ENCODE peak calls at places on chromosomes 11 and 22, in four cellular contexts. V, N, Q and E are unnamed samples.

GRCh38 chr11:14644396-14645246 is 1.0 kb downstream of the PDE3B start:
- DNase-seq in V (no peak), N (peak; percentile 36), Q (peak; percentile 43), E (no peak)

GRCh38 chr11:9146477-9146876 is 55.1 kb upstream of the SCUBE2 start:
- DNase-seq in V (no peak), N (no peak), Q (no peak), E (no peak)

GRCh38 chr11:131370090-131370751 is at the start of gene NTM:
- DNase-seq in N (peak; percentile 40), V (no peak), Q (peak; percentile 65), E (no peak)

GRCh38 chr11:2525166-2525861 is 80.5 kb downstream of the KCNQ1 start:
- DNase-seq in Q (peak; percentile 9), V (no peak), N (no peak), E (no peak)

GRCh38 chr11:133212201-133212600 is 320.1 kb downstream of the OPCML start:
- DNase-seq in Q (no peak), N (no peak), V (no peak), E (no peak)

GRCh38 chr11:81673001-81673400 is 1060.7 kb downstream of the FAM181B start:
- DNase-seq in V (no peak), Q (no peak), N (no peak), E (no peak)

GRCh38 chr22:46001426-46002106 is 24.6 kb upstream of the WNT7B start:
- DNase-seq in Q (no peak), V (no peak), N (no peak), E (no peak)

GRCh38 chr11:84105148-84105547 is 819.0 kb upstream of the CCDC90B start:
- DNase-seq in Q (no peak), N (no peak), V (no peak), E (no peak)

GRCh38 chr11:61378713-61379313 is 13.6 kb upstream of the TMEM216 start:
- DNase-seq in N (peak; percentile 99), V (no peak), Q (no peak), E (peak; percentile 75)

GRCh38 chr11:108009497-108010360 is 1.0 kb downstream of the CUL5 start:
- DNase-seq in Q (no peak), V (no peak), N (peak; percentile 55), E (no peak)

GRCh38 chr11:103279821-103280220 is 170.6 kb downstream of the DYNC2H1 start:
- DNase-seq in Q (no peak), V (no peak), N (peak; percentile 4), E (no peak)

GRCh38 chr11:22626573-22627239 is 1.1 kb upstream of the FANCF start:
- DNase-seq in Q (no peak), V (no peak), N (peak; percentile 0), E (no peak)

GRCh38 chr11:23336961-23337360 is 476.7 kb upstream of the CCDC179 start:
- DNase-seq in Q (no peak), V (no peak), N (no peak), E (no peak)

GRCh38 chr22:35411112-35411511 is 11.2 kb downstream of the MCM5 start:
- DNase-seq in Q (peak; percentile 29), V (no peak), N (no peak), E (no peak)

GRCh38 chr22:47090591-47091240 is 328.3 kb downstream of the TBC1D22A start:
- DNase-seq in V (no peak), Q (no peak), N (peak; percentile 47), E (peak; percentile 28)

GRCh38 chr11:409600-410471 is 5.0 kb downstream of the SIGIRR start:
- DNase-seq in V (no peak), N (no peak), Q (no peak), E (no peak)

GRCh38 chr22:49882519-49883293 is 29.1 kb downstream of the ZBED4 start:
- DNase-seq in N (no peak), Q (no peak), V (no peak), E (no peak)

GRCh38 chr11:119367661-119368120 is 13.8 kb downstream of the USP2 start:
- DNase-seq in Q (no peak), V (no peak), N (peak; percentile 40), E (no peak)

DNA sequence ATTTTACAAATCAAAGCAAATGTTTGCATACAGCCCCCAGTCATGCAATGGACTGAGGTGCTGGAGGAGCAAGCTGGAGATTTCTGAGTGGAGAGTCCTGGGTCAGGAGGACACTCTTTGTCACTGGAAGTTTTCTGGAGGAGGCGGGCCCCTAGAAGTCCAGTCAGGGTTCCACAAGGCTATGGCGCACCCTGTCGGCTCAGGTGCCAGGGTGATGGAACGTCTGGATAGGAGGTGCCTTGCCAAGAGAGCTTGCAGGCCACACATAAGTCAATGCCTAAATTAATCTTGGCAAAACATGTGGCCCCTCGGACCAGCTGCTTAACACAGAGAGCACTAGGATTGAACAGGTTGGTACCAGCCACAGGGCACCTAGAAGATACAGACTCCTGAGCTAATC is 174.7 kb upstream of the CADM1 start:
- DNase-seq in V (no peak), N (no peak), Q (peak; percentile 51), E (no peak)
- H3K36me3 ChIP-seq in V (no peaks in the 10 kb centered on the region), N (no peaks in the 10 kb centered on the region), Q (no peaks in the 10 kb centered on the region), E (no peaks in the 10 kb centered on the region)

GRCh38 chr11:122863704-122864326 is 18.7 kb upstream of the JHY start:
- DNase-seq in N (peak; percentile 87), Q (peak; percentile 47), V (peak; percentile 30), E (peak; percentile 50)

GRCh38 chr11:122862091-122862490 is 20.5 kb upstream of the JHY start:
- DNase-seq in N (no peak), V (no peak), Q (no peak), E (no peak)

GRCh38 chr11:122864386-122864785 is 18.2 kb upstream of the JHY start:
- DNase-seq in N (no peak), Q (no peak), V (no peak), E (no peak)

GRCh38 chr11:122861631-122862030 is 20.9 kb upstream of the JHY start:
- DNase-seq in Q (no peak), N (no peak), V (no peak), E (no peak)
- H3K36me3 ChIP-seq in Q (no peaks in the 10 kb centered on the region), N (no peaks in the 10 kb centered on the region), V (no peaks in the 10 kb centered on the region), E (no peaks in the 10 kb centered on the region)

DNA sequence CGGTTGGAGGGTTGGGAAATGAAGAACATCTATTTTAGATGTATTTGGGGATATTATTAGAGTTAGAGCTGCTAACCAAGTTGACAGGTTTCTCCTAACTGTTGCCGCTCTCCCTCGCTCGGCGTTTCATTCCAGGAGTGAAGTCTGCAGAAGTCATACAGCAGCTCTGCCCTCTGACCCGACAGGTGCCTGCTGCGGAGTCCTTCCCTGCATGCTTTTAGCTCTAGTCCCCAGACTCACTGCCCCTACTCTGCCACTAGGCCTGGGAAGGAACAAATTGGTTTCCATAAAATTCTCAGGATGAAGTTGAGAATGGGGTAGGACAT is 124.9 kb downstream of the DBX1 start:
- DNase-seq in N (no peak), Q (no peak), V (no peak), E (no peak)
- H3K36me3 ChIP-seq in N (peaks cover 45% of the 10 kb centered on the region), Q (no peaks in the 10 kb centered on the region), V (no peaks in the 10 kb centered on the region), E (no peaks in the 10 kb centered on the region)

GRCh38 chr11:111659201-111659600 is 57.0 kb downstream of the SIK2 start:
- DNase-seq in V (no peak), N (no peak), Q (no peak), E (no peak)

GRCh38 chr11:111665779-111666178 is 63.5 kb downstream of the SIK2 start:
- DNase-seq in N (peak; percentile 41), V (no peak), Q (no peak), E (peak; percentile 22)

GRCh38 chr11:111663820-111664219 is 61.6 kb downstream of the SIK2 start:
- DNase-seq in V (no peak), Q (peak; percentile 19), N (no peak), E (no peak)

GRCh38 chr11:111655924-111656323 is 53.7 kb downstream of the SIK2 start:
- DNase-seq in Q (no peak), N (no peak), V (no peak), E (no peak)

GRCh38 chr11:111660822-111661221 is 58.6 kb downstream of the SIK2 start:
- DNase-seq in V (no peak), Q (no peak), N (no peak), E (no peak)
- H3K36me3 ChIP-seq in V (peaks cover 2% of the 10 kb centered on the region), Q (no peaks in the 10 kb centered on the region), N (peaks cover 20% of the 10 kb centered on the region), E (peaks cover 6% of the 10 kb centered on the region)

GRCh38 chr22:42321908-42322561 is 51.6 kb upstream of the TCF20 start:
- DNase-seq in V (no peak), N (no peak), Q (peak; percentile 27), E (peak; percentile 39)
- H3K36me3 ChIP-seq in V (no peaks in the 10 kb centered on the region), N (no peaks in the 10 kb centered on the region), Q (no peaks in the 10 kb centered on the region), E (no peaks in the 10 kb centered on the region)

GRCh38 chr22:41876275-41876674 is 38.6 kb downstream of the SHISA8 start:
- DNase-seq in V (no peak), N (peak; percentile 63), Q (no peak), E (no peak)

GRCh38 chr22:41874090-41874489 is 40.8 kb downstream of the SHISA8 start:
- DNase-seq in Q (no peak), N (no peak), V (no peak), E (no peak)

GRCh38 chr22:41870786-41871185 is 37.9 kb downstream of the SREBF2 start:
- DNase-seq in N (no peak), Q (no peak), V (no peak), E (no peak)

GRCh38 chr22:41875531-41876242 is 39.2 kb downstream of the SHISA8 start:
- DNase-seq in Q (no peak), V (no peak), N (no peak), E (no peak)

GRCh38 chr22:41873391-41873790 is 40.5 kb downstream of the SREBF2 start:
- DNase-seq in V (peak; percentile 27), Q (no peak), N (no peak), E (no peak)
- H3K36me3 ChIP-seq in V (peaks cover 65% of the 10 kb centered on the region), Q (peaks cover 92% of the 10 kb centered on the region), N (peaks cover 92% of the 10 kb centered on the region), E (peaks cover 94% of the 10 kb centered on the region)

DNA sequence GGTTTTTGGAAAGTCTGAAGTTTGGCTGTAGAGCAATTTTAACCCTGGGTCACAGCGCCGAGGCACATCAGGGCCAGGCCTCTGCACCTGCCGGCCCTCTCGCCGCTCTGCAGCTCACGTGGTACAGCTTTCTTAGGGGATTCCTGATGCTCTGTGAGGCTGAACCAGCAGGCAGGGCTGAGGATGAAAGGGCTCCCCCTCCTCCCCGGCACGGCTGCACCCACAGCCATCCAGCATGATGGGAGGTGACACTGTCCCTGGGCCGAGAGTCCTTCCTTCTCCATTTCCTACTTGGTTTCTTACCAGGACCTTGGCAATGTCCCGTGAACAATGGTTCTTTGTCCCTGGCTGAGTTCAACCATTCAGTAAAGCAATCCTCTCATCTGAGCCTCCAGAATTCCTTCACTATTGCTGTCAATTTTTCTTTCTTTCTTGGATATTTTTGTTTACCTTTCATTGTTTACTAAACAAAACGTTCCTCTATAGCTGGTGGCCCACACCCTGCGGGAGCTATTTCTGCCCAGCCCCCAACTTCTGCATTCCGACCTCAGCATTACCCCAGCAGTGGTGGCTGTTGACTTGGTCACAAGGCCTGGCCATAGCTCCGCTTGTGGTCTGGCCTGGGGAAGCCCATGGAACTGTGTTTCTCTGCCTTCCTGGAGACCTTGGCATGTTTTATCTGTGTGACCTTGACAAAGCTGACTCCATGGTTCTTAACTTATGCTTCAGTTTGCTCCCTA is 172.8 kb upstream of the B3GAT1 start:
- DNase-seq in V (no peak), Q (no peak), N (no peak), E (no peak)
- H3K36me3 ChIP-seq in V (no peaks in the 10 kb centered on the region), Q (no peaks in the 10 kb centered on the region), N (no peaks in the 10 kb centered on the region), E (no peaks in the 10 kb centered on the region)

GRCh38 chr22:38228326-38228872 is 26.6 kb downstream of the MAFF start:
- DNase-seq in N (peak; percentile 28), V (no peak), Q (no peak), E (no peak)
- H3K36me3 ChIP-seq in N (peaks cover 72% of the 10 kb centered on the region), V (peaks cover 13% of the 10 kb centered on the region), Q (peaks cover 13% of the 10 kb centered on the region), E (peaks cover 2% of the 10 kb centered on the region)

GRCh38 chr22:23833911-23834317 is 4.9 kb downstream of the DERL3 start:
- DNase-seq in N (no peak), Q (no peak), V (no peak), E (no peak)
- H3K36me3 ChIP-seq in N (peaks cover 24% of the 10 kb centered on the region), Q (peaks cover 21% of the 10 kb centered on the region), V (peaks cover 30% of the 10 kb centered on the region), E (peaks cover 64% of the 10 kb centered on the region)